ENCODE peak calls at places on chromosomes 2 and 18, in seven cellular contexts. V, I, E, Y, H, M and N are unnamed samples.

GRCh38 chr2:216159646-216160045 is 50.5 kb downstream of the XRCC5 start:
- DNase-seq in V (no peak), I (no peak), E (no peak), Y (no peak), H (no peak), M (no peak), N (no peak)

GRCh38 chr2:128563348-128563687 is 244.7 kb upstream of the HS6ST1 start:
- DNase-seq in V (no peak), I (peak), E (peak), Y (peak), H (peak), M (no peak), N (peak)

GRCh38 chr18:28359177-28359576 is 182.2 kb upstream of the CDH2 start:
- DNase-seq in V (no peak), I (no peak), E (no peak), Y (no peak), H (no peak), M (no peak), N (no peak)

GRCh38 chr2:238098854-238099708 is 1.1 kb upstream of the ESPNL start:
- DNase-seq in V (no peak), I (no peak), E (no peak), Y (peak), H (no peak), M (no peak), N (no peak)

GRCh38 chr2:116510117-116510671 is 1304.3 kb upstream of the DDX18 start:
- DNase-seq in V (no peak), I (no peak), E (no peak), Y (no peak), H (no peak), M (no peak), N (no peak)

GRCh38 chr2:162184796-162185195 is 32.7 kb upstream of the GCG start:
- DNase-seq in V (no peak), I (no peak), E (no peak), Y (no peak), H (peak), M (no peak), N (no peak)

GRCh38 chr18:49628119-49628518 is 66.3 kb downstream of the LIPG start:
- DNase-seq in V (no peak), I (no peak), E (no peak), Y (no peak), H (peak), M (no peak), N (peak)

GRCh38 chr2:33529771-33530481 is 53.5 kb downstream of the RASGRP3 start:
- DNase-seq in V (no peak), I (peak), E (peak), Y (no peak), H (peak), M (no peak), N (peak)

GRCh38 chr2:232613538-232614134 is 19.8 kb upstream of the EFHD1 start:
- DNase-seq in V (no peak), I (no peak), E (no peak), Y (no peak), H (no peak), M (no peak), N (no peak)

GRCh38 chr2:44448860-44449527 is 87.2 kb downstream of the CAMKMT start:
- DNase-seq in V (no peak), I (no peak), E (no peak), Y (no peak), H (no peak), M (no peak), N (no peak)

GRCh38 chr2:100173907-100174525 is 31.6 kb upstream of the AFF3 start:
- DNase-seq in V (no peak), I (no peak), E (no peak), Y (no peak), H (no peak), M (no peak), N (no peak)

GRCh38 chr18:23951206-23951605 is 63.3 kb upstream of the TTC39C start:
- DNase-seq in V (no peak), I (no peak), E (no peak), Y (no peak), H (no peak), M (no peak), N (no peak)

GRCh38 chr2:32743480-32744236 is 115.8 kb downstream of the TTC27 start:
- DNase-seq in V (no peak), I (no peak), E (no peak), Y (no peak), H (no peak), M (no peak), N (peak)

GRCh38 chr2:238912916-238913875 is 65.3 kb downstream of the TWIST2 start:
- DNase-seq in V (no peak), I (no peak), E (no peak), Y (peak), H (no peak), M (no peak), N (no peak)

GRCh38 chr2:85920810-85921545 is 32.2 kb upstream of the ST3GAL5 start:
- DNase-seq in V (no peak), I (no peak), E (no peak), Y (no peak), H (peak), M (no peak), N (peak)

GRCh38 chr2:176187306-176188217 is 906 bp upstream of the HOXD1 start:
- DNase-seq in V (no peak), I (no peak), E (no peak), Y (no peak), H (no peak), M (no peak), N (no peak)